ENCODE peak calls at places on chromosomes 3 and 15, in six cellular contexts. P is GM12878, O is epithelial cell of esophagus, N is glutamatergic neuron, H is RWPE1, L is AG04450. U is an unnamed sample.
A peak's percentile ranks its signal among the peaks of the same experiment; 100 is the strongest.

GRCh38 chr15:52011711-52012144 is 7.3 kb upstream of the MAPK6 start:
- DNase-seq in P (no peak), O (no peak), N (no peak), H (no peak), L (no peak), U (peak; percentile 12)

GRCh38 chr3:59885103-59885502 is 835.3 kb upstream of the CFAP20DC start:
- DNase-seq in P (no peak), O (no peak), N (no peak), H (no peak), L (no peak), U (no peak)

GRCh38 chr15:45333550-45333949 is 44.8 kb downstream of the GATM start:
- DNase-seq in P (no peak), O (no peak), N (peak; percentile 68), H (no peak), L (no peak), U (no peak)

GRCh38 chr15:77825143-77825542 is 192.4 kb upstream of the LINGO1 start:
- DNase-seq in P (no peak), O (no peak), N (no peak), H (no peak), L (no peak), U (no peak)

GRCh38 chr3:9420850-9421549 is 23.6 kb downstream of the SETD5 start:
- DNase-seq in P (no peak), O (peak; percentile 58), N (no peak), H (no peak), L (no peak), U (no peak)

GRCh38 chr3:23776352-23776891 is 29.3 kb upstream of the UBE2E1 start:
- DNase-seq in P (no peak), O (peak; percentile 45), N (no peak), H (no peak), L (peak; percentile 39), U (no peak)

GRCh38 chr3:171266034-171266805 is 194.0 kb downstream of the TNIK start:
- DNase-seq in P (no peak), O (no peak), N (no peak), H (no peak), L (no peak), U (no peak)

GRCh38 chr3:114566162-114566755 is 272.4 kb downstream of the TIGIT start:
- DNase-seq in P (peak; percentile 46), O (no peak), N (no peak), H (no peak), L (no peak), U (no peak)

GRCh38 chr15:79283252-79284048 is 928 bp downstream of the ANKRD34C start:
- DNase-seq in P (no peak), O (peak; percentile 42), N (peak; percentile 54), H (peak; percentile 54), L (no peak), U (peak; percentile 86)

GRCh38 chr3:13364602-13365271 is 55.4 kb downstream of the NUP210 start:
- DNase-seq in P (no peak), O (no peak), N (no peak), H (no peak), L (no peak), U (no peak)

GRCh38 chr3:192879346-192880031 is 38.2 kb downstream of the MB21D2 start:
- DNase-seq in P (no peak), O (peak; percentile 98), N (no peak), H (peak; percentile 98), L (peak; percentile 89), U (no peak)

GRCh38 chr3:63937661-63938651 is 25.8 kb upstream of the SCAANT1 start:
- DNase-seq in P (peak; percentile 55), O (peak; percentile 75), N (no peak), H (peak; percentile 38), L (no peak), U (no peak)

GRCh38 chr3:23748398-23749110 is 57.2 kb upstream of the UBE2E1 start:
- DNase-seq in P (no peak), O (peak; percentile 66), N (no peak), H (no peak), L (no peak), U (no peak)

GRCh38 chr3:162295323-162295983 is 798.8 kb downstream of the OTOL1 start:
- DNase-seq in P (no peak), O (peak; percentile 90), N (no peak), H (peak; percentile 74), L (peak; percentile 83), U (no peak)

GRCh38 chr3:42014443-42014945 is 52.6 kb upstream of the ULK4 start:
- DNase-seq in P (no peak), O (no peak), N (no peak), H (no peak), L (no peak), U (no peak)

GRCh38 chr3:55854395-55854994 is 367.4 kb upstream of the WNT5A start:
- DNase-seq in P (no peak), O (no peak), N (peak; percentile 41), H (no peak), L (no peak), U (no peak)

GRCh38 chr3:23575697-23576096 is 230.1 kb upstream of the UBE2E1 start:
- DNase-seq in P (no peak), O (peak; percentile 53), N (no peak), H (no peak), L (no peak), U (no peak)

GRCh38 chr3:52068055-52068704 is 11.8 kb upstream of the DUSP7 start:
- DNase-seq in P (no peak), O (no peak), N (peak; percentile 43), H (no peak), L (no peak), U (no peak)

GRCh38 chr3:116038968-116039950 is 406.0 kb downstream of the LSAMP start:
- DNase-seq in P (no peak), O (peak; percentile 81), N (no peak), H (no peak), L (no peak), U (no peak)

GRCh38 chr3:40631341-40631995 is 106.7 kb downstream of the ZNF621 start:
- DNase-seq in P (no peak), O (peak; percentile 78), N (no peak), H (no peak), L (no peak), U (no peak)

GRCh38 chr3:172415323-172415722 is 32.9 kb downstream of the GHSR start:
- DNase-seq in P (no peak), O (no peak), N (no peak), H (no peak), L (no peak), U (no peak)

GRCh38 chr3:103127116-103127630 is 692.4 kb downstream of the ZPLD1 start:
- DNase-seq in P (no peak), O (no peak), N (no peak), H (no peak), L (no peak), U (no peak)

GRCh38 chr3:122676759-122677158 is 3.9 kb upstream of the PARP14 start:
- DNase-seq in P (no peak), O (peak; percentile 17), N (no peak), H (no peak), L (no peak), U (no peak)

GRCh38 chr3:39138804-39139415 is 14.5 kb downstream of the CSRNP1 start:
- DNase-seq in P (no peak), O (no peak), N (no peak), H (no peak), L (no peak), U (no peak)

GRCh38 chr15:40381818-40382529 is 547 bp upstream of the KNSTRN start:
- DNase-seq in P (no peak), O (no peak), N (no peak), H (no peak), L (no peak), U (no peak)

GRCh38 chr15:88878720-88879184 is 16.6 kb downstream of the HAPLN3 start:
- DNase-seq in P (no peak), O (peak; percentile 59), N (peak; percentile 84), H (peak; percentile 66), L (no peak), U (peak; percentile 73)

GRCh38 chr3:98901032-98901464 is 447 bp downstream of the DCBLD2 start:
- DNase-seq in P (no peak), O (peak; percentile 68), N (peak; percentile 52), H (no peak), L (no peak), U (peak; percentile 55)

GRCh38 chr3:129824926-129825541 is 68.5 kb downstream of the TMCC1 start:
- DNase-seq in P (peak; percentile 20), O (peak; percentile 72), N (peak; percentile 40), H (peak; percentile 59), L (peak; percentile 7), U (peak; percentile 68)

DNA sequence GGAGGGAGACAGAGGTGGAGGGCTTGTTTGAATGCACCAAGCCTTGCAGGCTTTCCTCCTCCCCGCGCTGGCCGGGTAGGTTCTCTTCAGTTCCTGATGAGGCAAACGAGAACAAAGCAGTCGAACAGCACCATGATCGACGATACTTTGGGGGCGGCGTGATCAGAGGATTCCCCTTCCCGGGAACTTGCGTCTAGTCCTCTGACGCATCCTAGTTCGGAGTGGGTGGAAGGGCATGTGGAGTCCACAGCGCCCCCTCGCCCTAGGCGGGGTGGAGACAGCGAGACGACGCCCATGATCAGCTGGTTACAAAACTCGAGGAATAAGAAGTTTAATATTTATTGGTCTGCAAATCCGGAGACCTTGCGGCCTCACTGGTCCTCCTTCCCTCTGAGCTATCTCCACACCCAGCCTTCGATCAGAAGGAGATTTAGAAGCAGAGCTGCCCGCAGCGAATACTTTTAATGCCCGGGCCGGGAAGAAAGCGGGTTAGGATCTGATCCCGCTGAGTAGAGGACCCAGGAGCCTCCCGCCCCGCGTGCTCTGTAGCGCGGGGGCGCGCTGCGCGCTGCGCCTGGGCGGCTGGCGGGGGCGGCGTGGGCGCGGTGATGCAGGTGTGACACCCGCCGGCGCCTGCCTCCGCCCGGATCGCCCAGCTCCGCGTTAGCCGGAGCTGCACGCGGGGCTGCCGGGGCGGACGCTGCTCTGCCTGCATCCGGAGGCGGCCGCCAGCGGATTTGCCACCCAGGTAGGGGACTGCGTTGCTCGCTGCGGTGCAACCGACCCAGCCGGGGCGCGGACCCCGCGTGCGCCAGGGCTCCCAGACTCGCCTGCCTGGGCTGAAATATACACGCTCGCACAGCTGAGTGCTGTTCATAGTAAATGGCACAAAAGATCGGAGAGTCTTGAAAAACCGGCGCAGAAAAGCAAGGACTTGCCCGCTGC is at the start of gene SV2B:
- DNase-seq in P (no peak), O (peak; percentile 54), N (peak; percentile 74), H (peak; percentile 28), L (no peak), U (peak; percentile 53)
- TF ChIP-seq CTCF in P (no peak), O (no peak), N (no peak), H (no peak), L (no peak), U (no peak)

DNA sequence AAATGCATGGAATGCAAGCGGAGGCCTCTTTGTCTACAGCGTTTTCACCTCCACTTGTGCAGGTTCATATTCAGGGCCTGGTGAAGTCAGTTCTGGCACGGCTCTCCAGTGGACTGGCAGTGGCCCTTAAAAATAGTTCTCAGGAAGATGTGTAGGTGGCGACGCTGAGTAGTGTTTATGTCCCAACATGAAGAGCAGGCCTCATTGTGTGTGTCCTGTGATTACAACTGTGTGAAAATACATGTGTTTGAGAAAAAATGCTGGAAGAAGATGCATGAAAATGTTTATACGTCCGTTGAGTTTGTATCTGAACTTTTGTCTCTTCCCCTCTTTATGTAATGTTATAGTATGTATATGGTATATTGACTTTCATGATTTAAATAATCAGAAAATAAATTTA is 7.2 kb downstream of the LIPC start:
- DNase-seq in P (no peak), O (peak; percentile 64), N (peak; percentile 29), H (peak; percentile 22), L (peak; percentile 13), U (peak; percentile 38)
- TF ChIP-seq CTCF in P (peak; percentile 52), O (peak; percentile 42), N (peak; percentile 22), H (no peak), L (peak; percentile 41), U (no peak)

GRCh38 chr3:65922441-65922840 is 116.3 kb downstream of the MAGI1 start:
- DNase-seq in P (no peak), O (no peak), N (no peak), H (no peak), L (peak; percentile 15), U (no peak)
- TF ChIP-seq CTCF in P (no peak), O (no peak), N (no peak), H (no peak), L (no peak), U (no peak)

GRCh38 chr15:35912196-35912595 is 366.2 kb upstream of the DPH6 start:
- DNase-seq in P (no peak), O (peak; percentile 34), N (no peak), H (no peak), L (no peak), U (no peak)
- TF ChIP-seq CTCF in P (no peak), O (peak; percentile 39), N (no peak), H (no peak), L (peak; percentile 12), U (no peak)